ENCODE peak calls at places on chromosomes 16 and 17, in seven cellular contexts. Q, L, C, B, W, S and N are unnamed samples.
A peak's percentile ranks its signal among the peaks of the same experiment; 100 is the strongest.

GRCh38 chr17:4449736-4450135 is 16.0 kb downstream of the SPNS3 start:
- DNase-seq in Q (no peak), S (no peak), W (no peak), C (no peak), L (no peak), B (peak; percentile 37), N (no peak)

GRCh38 chr17:32267690-32268205 is 2.1 kb downstream of the RHBDL3 start:
- DNase-seq in B (no peak), L (no peak), W (no peak), C (no peak), S (no peak), Q (no peak), N (no peak)

GRCh38 chr16:20918486-20919239 is 18.1 kb downstream of the LYRM1 start:
- DNase-seq in S (no peak), Q (no peak), L (peak; percentile 86), C (no peak), W (no peak), B (no peak), N (no peak)

GRCh38 chr17:37520174-37520573 is 30.5 kb downstream of the DUSP14 start:
- DNase-seq in B (no peak), W (no peak), C (no peak), S (no peak), L (peak; percentile 18), Q (no peak), N (no peak)

GRCh38 chr16:4475880-4476790 is at the start of gene HMOX2:
- DNase-seq in C (peak; percentile 90), S (peak; percentile 90), W (peak; percentile 86), L (peak; percentile 96), B (peak; percentile 94), Q (peak; percentile 90), N (peak; percentile 94)

GRCh38 chr17:80872999-80873951 is 118.4 kb upstream of the CHMP6 start:
- DNase-seq in Q (no peak), B (no peak), W (no peak), C (no peak), L (no peak), S (peak; percentile 38), N (peak; percentile 63)

GRCh38 chr17:68457168-68457538 is at the start of gene WIPI1:
- DNase-seq in W (peak; percentile 39), S (no peak), C (no peak), B (no peak), Q (no peak), L (no peak), N (no peak)

GRCh38 chr17:45309400-45309799 is 7.4 kb downstream of the MAP3K14 start:
- DNase-seq in S (no peak), W (no peak), B (no peak), C (no peak), Q (no peak), L (no peak), N (no peak)

GRCh38 chr17:65346166-65346565 is 209.0 kb downstream of the RGS9 start:
- DNase-seq in W (no peak), C (no peak), L (no peak), S (no peak), B (no peak), Q (no peak), N (no peak)

GRCh38 chr16:88924834-88925539 is 52.0 kb downstream of the CBFA2T3 start:
- DNase-seq in B (peak; percentile 80), W (peak; percentile 70), S (peak; percentile 49), L (peak; percentile 43), Q (peak; percentile 72), C (no peak), N (peak; percentile 58)

GRCh38 chr17:50396261-50397110 is 837 bp downstream of the LRRC59 start:
- DNase-seq in S (no peak), W (peak; percentile 38), B (peak; percentile 58), C (no peak), L (peak; percentile 63), Q (no peak), N (no peak)

GRCh38 chr17:40198576-40198975 is 20.5 kb upstream of the WIPF2 start:
- DNase-seq in Q (no peak), C (no peak), B (no peak), W (no peak), S (no peak), L (no peak), N (no peak)

GRCh38 chr17:4933646-4934045 is 1.6 kb downstream of the GP1BA start:
- DNase-seq in B (no peak), S (no peak), C (no peak), Q (no peak), L (no peak), W (no peak), N (no peak)

DNA sequence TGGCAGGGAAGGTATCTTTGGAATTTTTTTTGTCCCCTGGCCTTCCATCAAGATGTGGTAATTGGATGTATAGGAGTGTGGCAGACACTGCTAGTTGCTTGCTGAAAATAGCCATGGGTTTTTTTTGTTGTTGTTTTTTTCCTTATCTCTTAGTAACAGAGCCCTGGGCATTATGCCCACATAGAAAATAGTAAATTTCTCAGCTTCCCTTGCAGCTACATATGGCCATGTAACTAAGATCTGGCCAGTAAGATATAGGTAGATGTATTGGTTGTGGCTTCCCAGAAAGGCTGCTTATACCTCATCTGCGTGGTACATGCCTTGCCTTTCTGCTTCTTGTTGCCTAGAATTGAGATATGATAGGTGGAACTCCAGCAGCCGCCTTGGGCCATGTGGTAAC is 349.9 kb downstream of the CPPED1 start:
- DNase-seq in L (peak; percentile 8), S (no peak), Q (no peak), B (no peak), C (no peak), W (no peak), N (no peak)
- TF ChIP-seq YY1 in L (no peak), S (no peak), Q (no peak), B (no peak), C (no peak), W (no peak), N (no peak)

GRCh38 chr17:82029990-82030469 is 1.4 kb upstream of the RAC3 start:
- DNase-seq in Q (no peak), C (no peak), B (no peak), L (no peak), W (no peak), S (no peak), N (no peak)

GRCh38 chr17:82029391-82029790 is 2.1 kb upstream of the RAC3 start:
- DNase-seq in L (no peak), W (no peak), S (no peak), C (no peak), B (no peak), Q (no peak), N (no peak)

GRCh38 chr17:82031885-82032627 is 578 bp downstream of the RAC3 start:
- DNase-seq in C (no peak), W (no peak), B (peak; percentile 85), L (peak; percentile 90), S (no peak), Q (no peak), N (no peak)

GRCh38 chr17:82030470-82031302 is 792 bp upstream of the RAC3 start:
- DNase-seq in S (peak; percentile 70), B (peak; percentile 96), L (peak; percentile 92), C (no peak), Q (peak; percentile 72), W (no peak), N (peak; percentile 63)

DNA sequence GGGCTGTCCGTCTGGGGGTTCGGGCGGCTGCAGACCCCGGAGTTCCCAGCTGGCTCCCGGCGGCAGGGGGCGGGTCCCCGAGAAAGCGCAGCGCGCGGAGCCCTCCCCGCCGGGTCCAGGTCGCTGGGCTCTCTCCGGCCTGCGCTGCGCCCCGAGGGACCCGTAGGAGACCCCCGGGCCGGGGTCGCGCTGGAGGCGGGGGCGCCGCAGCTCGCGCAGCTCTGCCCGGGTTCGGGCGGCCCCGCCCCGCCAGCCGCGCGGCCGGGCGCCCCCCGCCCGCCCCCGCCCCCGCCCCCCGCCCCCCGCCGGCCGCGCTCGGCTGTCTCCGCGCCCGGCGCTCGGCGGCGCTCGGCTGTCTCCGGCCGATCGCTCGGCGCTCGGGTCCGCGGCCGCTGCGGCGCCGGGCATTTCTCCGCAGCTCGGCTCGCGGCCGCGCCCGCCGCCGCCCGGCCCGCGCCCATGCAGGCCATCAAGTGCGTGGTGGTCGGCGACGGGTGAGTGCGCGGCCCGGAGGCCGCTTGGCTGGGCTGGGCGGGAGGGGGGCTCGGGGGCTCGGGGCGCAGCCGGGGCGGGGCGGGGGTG is at the start of gene RAC3:
- DNase-seq in Q (no peak), C (no peak), B (peak; percentile 93), S (no peak), L (peak; percentile 71), W (no peak), N (no peak)
- TF ChIP-seq YY1 in Q (no peak), C (no peak), B (no peak), S (no peak), L (no peak), W (no peak), N (no peak)

DNA sequence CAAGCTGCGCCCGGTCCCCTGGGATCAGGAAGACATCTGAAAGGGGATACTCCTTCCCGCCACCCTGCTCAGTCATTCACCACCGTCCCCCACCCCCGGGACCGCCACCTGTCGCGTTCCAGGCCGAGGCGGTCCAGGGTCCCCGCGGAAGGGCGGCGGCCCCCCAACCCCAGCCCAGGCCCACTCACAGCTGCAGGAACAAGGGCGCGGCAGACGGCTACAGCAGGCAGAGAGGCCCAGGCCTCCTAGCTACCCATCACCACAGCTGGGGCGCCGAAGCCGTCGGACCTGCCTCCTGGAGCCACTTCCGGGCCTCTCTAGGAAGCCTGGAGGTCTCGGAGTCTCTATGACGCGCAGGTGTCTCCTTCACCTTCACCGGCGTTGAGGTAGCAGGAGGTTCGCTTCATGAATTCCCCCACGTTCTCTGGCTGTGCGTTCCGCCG is at the start of gene SDR42E1:
- DNase-seq in L (peak; percentile 17), W (no peak), Q (peak; percentile 91), C (peak; percentile 13), S (no peak), B (no peak), N (no peak)
- TF ChIP-seq YY1 in L (no peak), W (no peak), Q (peak; percentile 78), C (peak; percentile 32), S (no peak), B (no peak), N (no peak)

DNA sequence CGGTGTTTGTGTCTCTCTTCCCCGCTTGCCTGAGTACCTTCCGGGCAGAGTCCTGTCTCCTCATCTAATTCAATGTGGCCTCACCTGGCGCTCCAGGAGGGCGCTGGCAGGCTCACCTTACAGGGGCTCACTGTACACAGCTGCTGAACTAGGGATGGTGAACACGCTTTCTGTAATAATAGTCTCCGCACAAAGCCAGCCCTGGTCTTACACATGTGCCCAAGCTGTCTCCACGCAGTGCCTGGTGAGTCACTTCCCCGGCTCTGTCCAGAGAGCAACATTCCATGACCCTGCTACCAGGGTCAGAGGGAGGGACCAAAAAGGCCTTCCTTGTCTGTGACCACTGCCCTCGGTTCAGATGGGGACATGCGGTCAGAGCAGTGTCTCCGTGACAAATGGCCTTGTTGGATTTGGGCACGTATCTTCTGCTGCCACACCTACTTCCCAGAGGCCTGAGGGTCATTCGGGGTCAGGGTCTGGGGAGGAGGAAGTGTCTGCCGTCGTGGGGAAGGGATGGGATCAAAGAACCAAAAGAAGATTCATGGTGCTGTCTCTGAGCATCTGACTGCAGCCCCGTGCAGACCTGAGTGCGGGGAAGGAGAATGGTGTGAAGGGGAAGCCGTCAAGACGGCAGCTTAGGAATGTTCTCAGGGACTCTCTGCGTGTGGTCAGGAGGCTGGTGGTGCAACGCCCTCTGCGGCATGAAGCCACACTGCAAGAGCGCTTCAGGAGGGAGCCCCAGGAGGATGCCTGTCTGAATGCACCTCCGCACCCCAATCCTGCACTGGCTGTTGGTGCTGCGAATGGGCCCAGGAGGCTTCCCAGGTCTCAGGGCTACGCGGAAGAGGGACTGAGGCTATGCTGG is 68.8 kb downstream of the IL21R start:
- DNase-seq in Q (no peak), L (peak; percentile 67), C (no peak), S (no peak), B (no peak), W (peak; percentile 91), N (no peak)
- TF ChIP-seq YY1 in Q (no peak), L (no peak), C (no peak), S (no peak), B (no peak), W (no peak), N (no peak)

GRCh38 chr16:65441501-65441900 is 319.6 kb upstream of the CDH11 start:
- DNase-seq in C (no peak), W (no peak), S (no peak), Q (no peak), L (no peak), B (no peak), N (no peak)
- TF ChIP-seq YY1 in C (no peak), W (no peak), S (no peak), Q (no peak), L (no peak), B (no peak), N (no peak)